ENCODE peak calls at places on chromosomes 3 and 15, in nine cellular contexts. T is lower lobe of right lung, I is ovary, U is H1, W is pancreas, G is GM23338, B is cardiac muscle cell, F is PC-3, M is fibroblast of lung. E is an unnamed sample.

GRCh38 chr15:89088605-89089315 is 504 bp downstream of the ABHD2 start:
- DNase-seq in T (peak; percentile 62), I (peak; percentile 73), U (no peak), W (peak; percentile 80), G (peak; percentile 42), B (peak; percentile 32), F (no peak), M (peak; percentile 48), E (no peak)

GRCh38 chr3:170726976-170727661 is 141.2 kb upstream of the SLC7A14 start:
- DNase-seq in T (no peak), I (no peak), U (no peak), W (no peak), G (no peak), B (no peak), F (peak; percentile 84), M (peak; percentile 92), E (no peak)

GRCh38 chr3:182325213-182325941 is 467.9 kb upstream of the ATP11B start:
- DNase-seq in T (no peak), I (no peak), U (no peak), W (no peak), G (no peak), B (no peak), F (peak; percentile 45), M (no peak), E (no peak)

GRCh38 chr15:39239562-39239961 is 341.3 kb upstream of the THBS1 start:
- DNase-seq in T (no peak), I (no peak), U (no peak), W (no peak), G (no peak), B (no peak), F (peak; percentile 91), M (peak; percentile 47), E (no peak)

GRCh38 chr3:141487419-141488345 is 855 bp downstream of the RASA2 start:
- DNase-seq in T (peak; percentile 91), I (peak; percentile 80), U (peak; percentile 82), W (peak; percentile 78), G (peak; percentile 85), B (peak; percentile 78), F (peak; percentile 70), M (peak; percentile 41), E (no peak)

GRCh38 chr3:69326821-69327433 is 59.0 kb downstream of the FRMD4B start:
- DNase-seq in T (no peak), I (no peak), U (no peak), W (no peak), G (no peak), B (no peak), F (no peak), M (no peak), E (no peak)

GRCh38 chr3:45964139-45964538 is 20.9 kb downstream of the CXCR6 start:
- DNase-seq in T (no peak), I (no peak), U (no peak), W (no peak), G (no peak), B (no peak), F (no peak), M (no peak), E (no peak)

GRCh38 chr3:94285874-94286273 is 223.0 kb downstream of the NSUN3 start:
- DNase-seq in T (no peak), I (no peak), U (no peak), W (no peak), G (peak; percentile 17), B (no peak), F (peak; percentile 65), M (peak; percentile 3), E (no peak)

GRCh38 chr3:4756060-4756775 is 223.0 kb upstream of the BHLHE40 start:
- DNase-seq in T (no peak), I (no peak), U (no peak), W (no peak), G (no peak), B (no peak), F (no peak), M (no peak), E (no peak)

GRCh38 chr3:24495334-24495994 is 814 bp upstream of the THRB start:
- DNase-seq in T (peak; percentile 77), I (peak; percentile 38), U (no peak), W (peak; percentile 75), G (peak; percentile 80), B (peak; percentile 56), F (peak; percentile 69), M (no peak), E (no peak)

GRCh38 chr15:78506971-78507830 is at the start of gene HYKK:
- DNase-seq in T (peak; percentile 92), I (peak; percentile 91), U (peak; percentile 90), W (peak; percentile 95), G (peak; percentile 99), B (peak; percentile 97), F (peak; percentile 98), M (peak; percentile 96), E (peak; percentile 98)

GRCh38 chr3:136196064-136196400 is at the start of gene MSL2:
- DNase-seq in T (no peak), I (no peak), U (no peak), W (no peak), G (no peak), B (no peak), F (no peak), M (no peak), E (peak; percentile 93)

GRCh38 chr3:5023777-5024346 is 44.6 kb downstream of the BHLHE40 start:
- DNase-seq in T (no peak), I (no peak), U (no peak), W (no peak), G (no peak), B (no peak), F (no peak), M (no peak), E (no peak)

GRCh38 chr15:33587773-33588172 is 277.0 kb downstream of the RYR3 start:
- DNase-seq in T (no peak), I (no peak), U (no peak), W (no peak), G (no peak), B (no peak), F (no peak), M (peak; percentile 31), E (no peak)

GRCh38 chr3:161770532-161771386 is 274.2 kb downstream of the OTOL1 start:
- DNase-seq in T (no peak), I (no peak), U (no peak), W (no peak), G (no peak), B (no peak), F (peak; percentile 22), M (peak; percentile 27), E (no peak)

GRCh38 chr3:124934577-124934976 is at the start of gene MUC13:
- DNase-seq in T (no peak), I (no peak), U (no peak), W (no peak), G (no peak), B (no peak), F (peak; percentile 36), M (no peak), E (no peak)
- H3K27ac ChIP-seq in T (no peak within 1 kb of the TSS), I (no peak within 1 kb of the TSS), U (no peak within 1 kb of the TSS), W (no peak within 1 kb of the TSS), G (no peak within 1 kb of the TSS), B (no peak within 1 kb of the TSS), F (peak within 1 kb of the TSS; percentile 11), M (no peak within 1 kb of the TSS), E (no peak within 1 kb of the TSS)

DNA sequence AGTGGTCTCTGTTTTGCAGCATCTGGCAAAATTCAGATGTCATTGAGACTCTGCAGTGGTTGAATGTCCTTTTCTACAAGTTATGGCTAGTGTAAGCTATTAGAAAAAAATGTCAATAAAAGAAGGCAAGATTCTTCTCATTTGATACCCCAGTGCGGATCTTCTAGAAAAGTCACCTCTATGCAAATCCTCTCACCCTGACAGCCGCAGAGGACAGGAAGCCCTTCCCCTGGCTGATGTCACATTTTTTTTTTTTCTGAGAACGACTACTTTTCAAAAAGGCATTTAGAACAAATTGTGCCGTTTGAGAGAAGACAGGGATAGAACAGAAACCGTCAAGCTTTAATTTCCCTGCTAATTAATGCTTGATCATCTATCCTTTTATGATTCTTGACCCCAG is 183.6 kb downstream of the OPA1 start:
- DNase-seq in T (no peak), I (no peak), U (no peak), W (no peak), G (no peak), B (no peak), F (no peak), M (no peak), E (no peak)
- H3K27me3 ChIP-seq in T (peaks cover 23% of the 10 kb centered on the region), I (no peaks in the 10 kb centered on the region), U (peaks cover 18% of the 10 kb centered on the region), W (no peaks in the 10 kb centered on the region), G (peaks cover 57% of the 10 kb centered on the region), B (no peaks in the 10 kb centered on the region), F (no peaks in the 10 kb centered on the region), M (peaks cover 39% of the 10 kb centered on the region), E (no peaks in the 10 kb centered on the region)

GRCh38 chr3:184439096-184439495 is 59.2 kb downstream of the CHRD start:
- DNase-seq in T (no peak), I (no peak), U (no peak), W (no peak), G (no peak), B (no peak), F (no peak), M (no peak), E (no peak)

GRCh38 chr3:184443831-184444230 is 64.0 kb downstream of the CHRD start:
- DNase-seq in T (no peak), I (no peak), U (no peak), W (no peak), G (no peak), B (no peak), F (no peak), M (no peak), E (no peak)

GRCh38 chr3:184443364-184443763 is 63.5 kb downstream of the CHRD start:
- DNase-seq in T (no peak), I (no peak), U (no peak), W (no peak), G (no peak), B (no peak), F (peak; percentile 14), M (no peak), E (peak; percentile 70)

GRCh38 chr3:184440161-184440560 is 60.3 kb downstream of the CHRD start:
- DNase-seq in T (no peak), I (no peak), U (no peak), W (no peak), G (no peak), B (no peak), F (peak; percentile 49), M (no peak), E (no peak)

DNA sequence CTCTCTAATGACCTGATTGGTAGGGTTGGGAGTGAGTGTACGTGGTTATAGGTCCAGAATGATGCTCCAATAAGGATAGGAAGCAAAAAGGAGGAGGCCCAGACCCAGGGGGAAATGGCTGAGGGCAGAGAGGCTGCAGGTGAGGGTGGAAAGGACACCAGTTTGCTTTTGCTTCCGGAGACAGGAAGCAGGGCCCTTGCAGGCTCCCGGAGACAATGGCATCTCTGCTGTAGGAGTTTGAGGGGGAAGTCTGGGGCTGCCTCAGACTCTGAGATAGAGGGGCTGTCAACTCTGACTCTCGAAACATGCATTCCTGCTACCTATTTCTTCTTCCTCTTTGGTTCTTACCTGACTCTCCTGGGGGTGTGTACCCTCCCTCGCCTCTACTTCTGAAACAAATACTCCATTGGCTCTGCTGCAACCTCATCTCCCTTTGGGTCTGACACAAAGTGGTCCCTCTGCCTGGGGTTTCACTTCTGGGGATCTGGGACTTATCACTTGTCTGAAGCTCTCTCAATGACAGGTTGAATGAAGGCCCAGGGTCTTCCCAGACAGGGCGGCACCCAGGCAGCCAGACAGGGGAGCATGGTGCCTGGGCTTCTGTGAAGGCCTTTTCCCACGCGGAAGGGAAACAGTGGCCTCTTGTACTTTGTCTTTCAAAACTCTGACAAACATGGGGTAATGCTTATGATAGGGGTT is 61.5 kb downstream of the CHRD start:
- DNase-seq in T (no peak), I (no peak), U (no peak), W (no peak), G (no peak), B (peak; percentile 73), F (no peak), M (no peak), E (peak; percentile 78)
- TF ChIP-seq CTCF in T (no peak), I (no peak), U (no peak), W (no peak), G (no peak), B (no peak), F (no peak), M (no peak), E (no peak)

GRCh38 chr3:167989999-167990398 is 105.7 kb downstream of the GOLIM4 start:
- DNase-seq in T (no peak), I (no peak), U (no peak), W (no peak), G (no peak), B (no peak), F (no peak), M (no peak), E (no peak)
- H3K27ac ChIP-seq in T (no peak overlapping the region), I (no peak overlapping the region), U (no peak overlapping the region), W (no peak overlapping the region), G (no peak overlapping the region), B (no peak overlapping the region), F (no peak overlapping the region), M (no peak overlapping the region), E (no peak overlapping the region)